ENCODE peak calls at places on chromosomes 16 and 17, in five cellular contexts. I is NCI-H2171, C is cardiac muscle cell, D is hepatic stellate cell, G is ELR. E is an unnamed sample.

GRCh38 chr16:29674188-29674587 is 4.8 kb upstream of the QPRT start:
- DNase-seq in I (no peak), C (no peak), D (no peak), G (no peak), E (no peak)

GRCh38 chr17:64443086-64443760 is 5.7 kb upstream of the MILR1 start:
- DNase-seq in I (no peak), C (no peak), D (no peak), G (no peak), E (no peak)

GRCh38 chr17:78537217-78537860 is 39.9 kb downstream of the DNAH17 start:
- DNase-seq in I (no peak), C (no peak), D (no peak), G (no peak), E (no peak)

GRCh38 chr17:66978514-66979061 is 14.1 kb downstream of the CACNG4 start:
- DNase-seq in I (no peak), C (no peak), D (no peak), G (no peak), E (no peak)

GRCh38 chr17:13920413-13920812 is 148.9 kb upstream of the COX10 start:
- DNase-seq in I (no peak), C (no peak), D (no peak), G (no peak), E (no peak)

GRCh38 chr17:68556551-68556950 is 44.3 kb downstream of the PRKAR1A start:
- DNase-seq in I (no peak), C (no peak), D (no peak), G (no peak), E (no peak)

GRCh38 chr17:75845933-75846700 is 1.9 kb upstream of the UNC13D start:
- DNase-seq in I (no peak), C (no peak), D (no peak), G (no peak), E (no peak)

GRCh38 chr17:35094902-35095301 is 24.8 kb downstream of the RAD51D start:
- DNase-seq in I (no peak), C (no peak), D (peak), G (peak), E (no peak)

GRCh38 chr16:53159781-53160436 is 105.1 kb downstream of the CHD9 start:
- DNase-seq in I (peak), C (peak), D (peak), G (peak), E (no peak)

GRCh38 chr17:59534583-59534982 is 30.8 kb upstream of the DHX40 start:
- DNase-seq in I (no peak), C (no peak), D (no peak), G (peak), E (no peak)

GRCh38 chr16:12239953-12240485 is 263.5 kb downstream of the SNX29 start:
- DNase-seq in I (no peak), C (no peak), D (peak), G (no peak), E (no peak)

GRCh38 chr17:48539177-48539576 is 5.7 kb downstream of the HOXB2 start:
- DNase-seq in I (no peak), C (no peak), D (peak), G (peak), E (no peak)

GRCh38 chr16:57146735-57147134 is 39.1 kb downstream of the PSME3IP1 start:
- DNase-seq in I (no peak), C (peak), D (no peak), G (peak), E (no peak)

GRCh38 chr16:70529051-70529777 is 5.6 kb downstream of the SF3B3 start:
- DNase-seq in I (no peak), C (no peak), D (peak), G (peak), E (no peak)

GRCh38 chr17:48728232-48729231 is at the start of gene HOXB13:
- DNase-seq in I (no peak), C (peak), D (no peak), G (peak), E (no peak)

GRCh38 chr16:23134274-23134673 is 15.0 kb downstream of the USP31 start:
- DNase-seq in I (no peak), C (no peak), D (no peak), G (no peak), E (no peak)

GRCh38 chr16:58451945-58452401 is 48.0 kb upstream of the NDRG4 start:
- DNase-seq in I (no peak), C (no peak), D (no peak), G (peak), E (no peak)

GRCh38 chr17:72684405-72685020 is 408.0 kb downstream of the SLC39A11 start:
- DNase-seq in I (no peak), C (no peak), D (no peak), G (no peak), E (no peak)

GRCh38 chr16:27495191-27495590 is 54.5 kb downstream of the GTF3C1 start:
- DNase-seq in I (peak), C (no peak), D (no peak), G (no peak), E (no peak)

GRCh38 chr16:4767872-4768548 is 1.0 kb upstream of the ZNF500 start:
- DNase-seq in I (no peak), C (no peak), D (no peak), G (peak), E (no peak)

GRCh38 chr16:52203096-52203495 is 343.8 kb downstream of the TOX3 start:
- DNase-seq in I (no peak), C (no peak), D (no peak), G (no peak), E (no peak)

E was measured in cortex of kidney.